ENCODE peak calls at places on chromosomes 12 and 14, in eight cellular contexts. One of them, this sample, is unnamed.

GRCh38 chr14:104805326-104805678 is 4.4 kb downstream of the ZBTB42 start:
- DNase-seq in naive thymus-derived CD4-positive, alpha-beta T cell: no peak
- DNase-seq in neuronal stem cell: no peak
- DNase-seq in psoas muscle: peak
- DNase-seq in astrocyte: peak
- DNase-seq in CD8-positive, alpha-beta memory T cell: no peak
- DNase-seq in endodermal cell: no peak
- DNase-seq in left ventricle myocardium inferior: no peak
- DNase-seq in this sample: peak

GRCh38 chr14:69855180-69855817 is 23.9 kb upstream of the SMOC1 start:
- DNase-seq in naive thymus-derived CD4-positive, alpha-beta T cell: no peak
- DNase-seq in left ventricle myocardium inferior: no peak
- DNase-seq in psoas muscle: no peak
- DNase-seq in endodermal cell: no peak
- DNase-seq in neuronal stem cell: no peak
- DNase-seq in astrocyte: no peak
- DNase-seq in CD8-positive, alpha-beta memory T cell: no peak
- DNase-seq in this sample: no peak

GRCh38 chr14:72774894-72775620 is 118.8 kb downstream of the DPF3 start:
- DNase-seq in astrocyte: no peak
- DNase-seq in endodermal cell: no peak
- DNase-seq in CD8-positive, alpha-beta memory T cell: no peak
- DNase-seq in naive thymus-derived CD4-positive, alpha-beta T cell: no peak
- DNase-seq in neuronal stem cell: no peak
- DNase-seq in left ventricle myocardium inferior: no peak
- DNase-seq in psoas muscle: no peak
- DNase-seq in this sample: no peak

GRCh38 chr12:112419269-112420133 is 754 bp downstream of the PTPN11 start:
- DNase-seq in psoas muscle: peak
- DNase-seq in endodermal cell: peak
- DNase-seq in naive thymus-derived CD4-positive, alpha-beta T cell: no peak
- DNase-seq in astrocyte: peak
- DNase-seq in CD8-positive, alpha-beta memory T cell: no peak
- DNase-seq in left ventricle myocardium inferior: peak
- DNase-seq in neuronal stem cell: peak
- DNase-seq in this sample: peak

GRCh38 chr12:89951050-89951693 is 242.5 kb upstream of the ATP2B1 start:
- DNase-seq in endodermal cell: no peak
- DNase-seq in psoas muscle: no peak
- DNase-seq in neuronal stem cell: no peak
- DNase-seq in naive thymus-derived CD4-positive, alpha-beta T cell: no peak
- DNase-seq in left ventricle myocardium inferior: no peak
- DNase-seq in astrocyte: peak
- DNase-seq in CD8-positive, alpha-beta memory T cell: no peak
- DNase-seq in this sample: no peak

GRCh38 chr14:60064491-60065072 is 27.1 kb upstream of the PCNX4 start:
- DNase-seq in CD8-positive, alpha-beta memory T cell: no peak
- DNase-seq in neuronal stem cell: no peak
- DNase-seq in astrocyte: peak
- DNase-seq in psoas muscle: no peak
- DNase-seq in naive thymus-derived CD4-positive, alpha-beta T cell: no peak
- DNase-seq in endodermal cell: no peak
- DNase-seq in left ventricle myocardium inferior: no peak
- DNase-seq in this sample: no peak

GRCh38 chr14:73235531-73236155 is 1.7 kb upstream of the PAPLN start:
- DNase-seq in CD8-positive, alpha-beta memory T cell: no peak
- DNase-seq in left ventricle myocardium inferior: no peak
- DNase-seq in astrocyte: no peak
- DNase-seq in endodermal cell: peak
- DNase-seq in psoas muscle: no peak
- DNase-seq in naive thymus-derived CD4-positive, alpha-beta T cell: no peak
- DNase-seq in neuronal stem cell: peak
- DNase-seq in this sample: peak

GRCh38 chr14:41606249-41607118 is at the start of gene LRFN5:
- DNase-seq in naive thymus-derived CD4-positive, alpha-beta T cell: no peak
- DNase-seq in endodermal cell: peak
- DNase-seq in CD8-positive, alpha-beta memory T cell: no peak
- DNase-seq in astrocyte: peak
- DNase-seq in neuronal stem cell: peak
- DNase-seq in left ventricle myocardium inferior: peak
- DNase-seq in psoas muscle: peak
- DNase-seq in this sample: peak

GRCh38 chr12:1552978-1553471 is 41.4 kb downstream of the FBXL14 start:
- DNase-seq in endodermal cell: peak
- DNase-seq in naive thymus-derived CD4-positive, alpha-beta T cell: no peak
- DNase-seq in astrocyte: peak
- DNase-seq in psoas muscle: no peak
- DNase-seq in left ventricle myocardium inferior: no peak
- DNase-seq in CD8-positive, alpha-beta memory T cell: no peak
- DNase-seq in neuronal stem cell: no peak
- DNase-seq in this sample: no peak

GRCh38 chr12:59660921-59661597 is 65.2 kb downstream of the SLC16A7 start:
- DNase-seq in psoas muscle: no peak
- DNase-seq in CD8-positive, alpha-beta memory T cell: no peak
- DNase-seq in left ventricle myocardium inferior: no peak
- DNase-seq in naive thymus-derived CD4-positive, alpha-beta T cell: no peak
- DNase-seq in astrocyte: peak
- DNase-seq in endodermal cell: no peak
- DNase-seq in neuronal stem cell: no peak
- DNase-seq in this sample: no peak

GRCh38 chr12:132665794-132666193 is 21.3 kb downstream of the POLE start:
- DNase-seq in neuronal stem cell: no peak
- DNase-seq in astrocyte: no peak
- DNase-seq in left ventricle myocardium inferior: no peak
- DNase-seq in psoas muscle: no peak
- DNase-seq in endodermal cell: no peak
- DNase-seq in naive thymus-derived CD4-positive, alpha-beta T cell: no peak
- DNase-seq in CD8-positive, alpha-beta memory T cell: no peak
- DNase-seq in this sample: no peak

GRCh38 chr14:36658091-36659009 is 3.3 kb upstream of the PAX9 start:
- DNase-seq in psoas muscle: no peak
- DNase-seq in left ventricle myocardium inferior: no peak
- DNase-seq in CD8-positive, alpha-beta memory T cell: no peak
- DNase-seq in astrocyte: no peak
- DNase-seq in endodermal cell: peak
- DNase-seq in neuronal stem cell: no peak
- DNase-seq in naive thymus-derived CD4-positive, alpha-beta T cell: no peak
- DNase-seq in this sample: no peak

GRCh38 chr12:92186038-92186470 is 40.4 kb upstream of the BTG1 start:
- DNase-seq in left ventricle myocardium inferior: no peak
- DNase-seq in psoas muscle: no peak
- DNase-seq in neuronal stem cell: no peak
- DNase-seq in astrocyte: no peak
- DNase-seq in CD8-positive, alpha-beta memory T cell: no peak
- DNase-seq in endodermal cell: no peak
- DNase-seq in naive thymus-derived CD4-positive, alpha-beta T cell: no peak
- DNase-seq in this sample: no peak

GRCh38 chr12:108394196-108394595 is 55.1 kb upstream of the CMKLR1 start:
- DNase-seq in astrocyte: no peak
- DNase-seq in psoas muscle: peak
- DNase-seq in neuronal stem cell: no peak
- DNase-seq in CD8-positive, alpha-beta memory T cell: no peak
- DNase-seq in left ventricle myocardium inferior: peak
- DNase-seq in endodermal cell: peak
- DNase-seq in naive thymus-derived CD4-positive, alpha-beta T cell: no peak
- DNase-seq in this sample: peak

GRCh38 chr14:87260460-87260859 is 732.5 kb downstream of the GALC start:
- DNase-seq in neuronal stem cell: peak
- DNase-seq in endodermal cell: no peak
- DNase-seq in psoas muscle: no peak
- DNase-seq in left ventricle myocardium inferior: no peak
- DNase-seq in astrocyte: no peak
- DNase-seq in naive thymus-derived CD4-positive, alpha-beta T cell: no peak
- DNase-seq in CD8-positive, alpha-beta memory T cell: no peak
- DNase-seq in this sample: no peak

GRCh38 chr12:26197832-26198231 is 2.5 kb downstream of the SSPN start:
- DNase-seq in CD8-positive, alpha-beta memory T cell: no peak
- DNase-seq in neuronal stem cell: no peak
- DNase-seq in endodermal cell: no peak
- DNase-seq in psoas muscle: no peak
- DNase-seq in left ventricle myocardium inferior: no peak
- DNase-seq in astrocyte: peak
- DNase-seq in naive thymus-derived CD4-positive, alpha-beta T cell: no peak
- DNase-seq in this sample: no peak

GRCh38 chr12:690466-690865 is 27.2 kb upstream of the NINJ2 start:
- DNase-seq in CD8-positive, alpha-beta memory T cell: no peak
- DNase-seq in left ventricle myocardium inferior: no peak
- DNase-seq in neuronal stem cell: no peak
- DNase-seq in astrocyte: no peak
- DNase-seq in naive thymus-derived CD4-positive, alpha-beta T cell: no peak
- DNase-seq in psoas muscle: no peak
- DNase-seq in endodermal cell: no peak
- DNase-seq in this sample: no peak

GRCh38 chr12:76422154-76422877 is 74.1 kb upstream of the BBS10 start:
- DNase-seq in naive thymus-derived CD4-positive, alpha-beta T cell: no peak
- DNase-seq in psoas muscle: no peak
- DNase-seq in CD8-positive, alpha-beta memory T cell: no peak
- DNase-seq in astrocyte: peak
- DNase-seq in neuronal stem cell: no peak
- DNase-seq in endodermal cell: no peak
- DNase-seq in left ventricle myocardium inferior: no peak
- DNase-seq in this sample: no peak

GRCh38 chr14:90510208-90510607 is 113.4 kb downstream of the CALM1 start:
- DNase-seq in left ventricle myocardium inferior: peak
- DNase-seq in endodermal cell: no peak
- DNase-seq in CD8-positive, alpha-beta memory T cell: no peak
- DNase-seq in neuronal stem cell: no peak
- DNase-seq in psoas muscle: no peak
- DNase-seq in astrocyte: no peak
- DNase-seq in naive thymus-derived CD4-positive, alpha-beta T cell: no peak
- DNase-seq in this sample: peak

GRCh38 chr12:32533971-32534590 is 134.7 kb downstream of the FGD4 start:
- DNase-seq in endodermal cell: no peak
- DNase-seq in naive thymus-derived CD4-positive, alpha-beta T cell: no peak
- DNase-seq in neuronal stem cell: no peak
- DNase-seq in psoas muscle: peak
- DNase-seq in CD8-positive, alpha-beta memory T cell: no peak
- DNase-seq in astrocyte: peak
- DNase-seq in left ventricle myocardium inferior: peak
- DNase-seq in this sample: peak

GRCh38 chr12:32532951-32533350 is 133.6 kb downstream of the FGD4 start:
- DNase-seq in CD8-positive, alpha-beta memory T cell: no peak
- DNase-seq in astrocyte: no peak
- DNase-seq in naive thymus-derived CD4-positive, alpha-beta T cell: no peak
- DNase-seq in neuronal stem cell: no peak
- DNase-seq in psoas muscle: no peak
- DNase-seq in left ventricle myocardium inferior: no peak
- DNase-seq in endodermal cell: peak
- DNase-seq in this sample: no peak

GRCh38 chr12:32536000-32536345 is 136.6 kb downstream of the FGD4 start:
- DNase-seq in neuronal stem cell: no peak
- DNase-seq in astrocyte: no peak
- DNase-seq in left ventricle myocardium inferior: no peak
- DNase-seq in endodermal cell: no peak
- DNase-seq in CD8-positive, alpha-beta memory T cell: no peak
- DNase-seq in naive thymus-derived CD4-positive, alpha-beta T cell: no peak
- DNase-seq in psoas muscle: no peak
- DNase-seq in this sample: no peak

GRCh38 chr12:32534698-32535097 is 135.3 kb downstream of the FGD4 start:
- DNase-seq in endodermal cell: no peak
- DNase-seq in psoas muscle: no peak
- DNase-seq in astrocyte: no peak
- DNase-seq in neuronal stem cell: no peak
- DNase-seq in naive thymus-derived CD4-positive, alpha-beta T cell: no peak
- DNase-seq in left ventricle myocardium inferior: no peak
- DNase-seq in CD8-positive, alpha-beta memory T cell: no peak
- DNase-seq in this sample: no peak

GRCh38 chr12:32535260-32535999 is 136.1 kb downstream of the FGD4 start:
- DNase-seq in psoas muscle: peak
- DNase-seq in neuronal stem cell: no peak
- DNase-seq in CD8-positive, alpha-beta memory T cell: no peak
- DNase-seq in astrocyte: peak
- DNase-seq in left ventricle myocardium inferior: peak
- DNase-seq in naive thymus-derived CD4-positive, alpha-beta T cell: no peak
- DNase-seq in endodermal cell: peak
- DNase-seq in this sample: peak
- H3K27ac ChIP-seq in psoas muscle: peak
- H3K27ac ChIP-seq in neuronal stem cell: no peak
- H3K27ac ChIP-seq in CD8-positive, alpha-beta memory T cell: no peak
- H3K27ac ChIP-seq in astrocyte: peak
- H3K27ac ChIP-seq in left ventricle myocardium inferior: peak
- H3K27ac ChIP-seq in naive thymus-derived CD4-positive, alpha-beta T cell: no peak
- H3K27ac ChIP-seq in endodermal cell: no peak
- H3K27ac ChIP-seq in this sample: peak

GRCh38 chr14:101315802-101316296 is 245.4 kb upstream of the DIO3 start:
- DNase-seq in psoas muscle: no peak
- DNase-seq in left ventricle myocardium inferior: no peak
- DNase-seq in endodermal cell: no peak
- DNase-seq in CD8-positive, alpha-beta memory T cell: no peak
- DNase-seq in astrocyte: no peak
- DNase-seq in naive thymus-derived CD4-positive, alpha-beta T cell: no peak
- DNase-seq in neuronal stem cell: no peak
- DNase-seq in this sample: no peak
- H3K27ac ChIP-seq in psoas muscle: no peak
- H3K27ac ChIP-seq in left ventricle myocardium inferior: no peak
- H3K27ac ChIP-seq in endodermal cell: no peak
- H3K27ac ChIP-seq in CD8-positive, alpha-beta memory T cell: no peak
- H3K27ac ChIP-seq in astrocyte: no peak
- H3K27ac ChIP-seq in naive thymus-derived CD4-positive, alpha-beta T cell: no peak
- H3K27ac ChIP-seq in neuronal stem cell: no peak
- H3K27ac ChIP-seq in this sample: no peak

DNA sequence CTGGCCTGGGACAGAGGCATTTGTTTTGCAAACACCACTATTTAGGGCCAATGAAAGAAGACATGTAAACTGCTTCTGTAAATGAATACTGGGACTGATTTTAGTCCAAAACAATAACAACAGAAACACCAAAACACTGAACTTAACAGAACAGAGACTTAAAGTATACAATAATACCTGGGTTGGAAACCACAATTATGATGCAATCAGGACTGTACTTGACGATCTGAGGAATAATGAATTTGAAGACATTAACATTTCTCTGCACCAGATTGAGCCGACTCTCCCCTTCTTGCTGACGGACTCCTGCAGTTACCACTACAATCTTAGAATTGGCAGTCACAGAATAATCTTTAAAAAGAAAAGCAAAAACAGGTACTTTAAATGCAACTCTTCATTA is 13.9 kb downstream of the LDHB start:
- DNase-seq in naive thymus-derived CD4-positive, alpha-beta T cell: no peak
- DNase-seq in astrocyte: no peak
- DNase-seq in neuronal stem cell: no peak
- DNase-seq in psoas muscle: no peak
- DNase-seq in CD8-positive, alpha-beta memory T cell: no peak
- DNase-seq in endodermal cell: no peak
- DNase-seq in left ventricle myocardium inferior: no peak
- DNase-seq in this sample: no peak
- H3K27ac ChIP-seq in naive thymus-derived CD4-positive, alpha-beta T cell: peak
- H3K27ac ChIP-seq in astrocyte: no peak
- H3K27ac ChIP-seq in neuronal stem cell: no peak
- H3K27ac ChIP-seq in psoas muscle: no peak
- H3K27ac ChIP-seq in CD8-positive, alpha-beta memory T cell: no peak
- H3K27ac ChIP-seq in endodermal cell: no peak
- H3K27ac ChIP-seq in left ventricle myocardium inferior: peak
- H3K27ac ChIP-seq in this sample: no peak

DNA sequence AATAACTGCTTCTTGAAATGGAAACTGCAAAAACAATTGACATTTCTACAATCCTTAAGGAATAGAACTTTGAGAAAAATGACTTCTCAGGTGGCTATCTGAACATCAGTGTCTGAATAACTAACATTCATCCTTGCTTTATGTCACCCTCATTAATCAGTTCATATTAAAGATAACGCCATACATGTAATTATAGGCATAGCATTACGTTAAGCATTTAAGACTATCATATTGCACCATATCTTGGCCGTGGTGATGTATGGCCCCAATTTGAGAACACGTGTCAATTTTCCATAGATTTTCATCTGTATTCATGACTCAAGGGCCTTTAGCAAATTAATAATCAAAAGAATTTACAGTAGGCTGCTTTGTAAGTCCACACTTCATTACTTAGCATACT is 81.6 kb downstream of the SPTSSA start:
- DNase-seq in neuronal stem cell: no peak
- DNase-seq in naive thymus-derived CD4-positive, alpha-beta T cell: no peak
- DNase-seq in CD8-positive, alpha-beta memory T cell: no peak
- DNase-seq in endodermal cell: no peak
- DNase-seq in psoas muscle: no peak
- DNase-seq in left ventricle myocardium inferior: no peak
- DNase-seq in astrocyte: no peak
- DNase-seq in this sample: no peak
- H3K27ac ChIP-seq in neuronal stem cell: no peak
- H3K27ac ChIP-seq in naive thymus-derived CD4-positive, alpha-beta T cell: no peak
- H3K27ac ChIP-seq in CD8-positive, alpha-beta memory T cell: no peak
- H3K27ac ChIP-seq in endodermal cell: no peak
- H3K27ac ChIP-seq in psoas muscle: no peak
- H3K27ac ChIP-seq in left ventricle myocardium inferior: peak
- H3K27ac ChIP-seq in astrocyte: no peak
- H3K27ac ChIP-seq in this sample: no peak